ENCODE peak calls at places on chromosome 14, in eight cellular contexts. One of them, this sample, is unnamed.

GRCh38 chr14:105026033-105026785 is 5.3 kb upstream of the CDCA4 start:
- DNase-seq in hepatocyte: no peak
- DNase-seq in foreskin keratinocyte: peak
- DNase-seq in lower lobe of right lung: no peak
- DNase-seq in A549: no peak
- DNase-seq in neuronal stem cell: no peak
- DNase-seq in stomach: no peak
- DNase-seq in ovary: no peak
- DNase-seq in this sample: peak

GRCh38 chr14:49930720-49931119 is 37.8 kb downstream of the ARF6 start:
- DNase-seq in A549: no peak
- DNase-seq in neuronal stem cell: no peak
- DNase-seq in ovary: no peak
- DNase-seq in hepatocyte: no peak
- DNase-seq in lower lobe of right lung: no peak
- DNase-seq in foreskin keratinocyte: no peak
- DNase-seq in stomach: no peak
- DNase-seq in this sample: no peak

GRCh38 chr14:97994020-97994531 is 1196.9 kb downstream of the VRK1 start:
- DNase-seq in neuronal stem cell: no peak
- DNase-seq in foreskin keratinocyte: no peak
- DNase-seq in ovary: no peak
- DNase-seq in stomach: no peak
- DNase-seq in A549: no peak
- DNase-seq in lower lobe of right lung: no peak
- DNase-seq in hepatocyte: no peak
- DNase-seq in this sample: no peak

GRCh38 chr14:80059041-80059440 is 152.3 kb downstream of the DIO2 start:
- DNase-seq in neuronal stem cell: no peak
- DNase-seq in stomach: no peak
- DNase-seq in lower lobe of right lung: no peak
- DNase-seq in hepatocyte: no peak
- DNase-seq in foreskin keratinocyte: no peak
- DNase-seq in A549: no peak
- DNase-seq in ovary: no peak
- DNase-seq in this sample: no peak

GRCh38 chr14:85566603-85567002 is 36.7 kb downstream of the FLRT2 start:
- DNase-seq in lower lobe of right lung: no peak
- DNase-seq in neuronal stem cell: no peak
- DNase-seq in foreskin keratinocyte: peak
- DNase-seq in hepatocyte: no peak
- DNase-seq in ovary: no peak
- DNase-seq in stomach: no peak
- DNase-seq in A549: no peak
- DNase-seq in this sample: peak

GRCh38 chr14:60087664-60088063 is 4.1 kb upstream of the PCNX4 start:
- DNase-seq in ovary: no peak
- DNase-seq in A549: no peak
- DNase-seq in lower lobe of right lung: no peak
- DNase-seq in foreskin keratinocyte: no peak
- DNase-seq in stomach: no peak
- DNase-seq in hepatocyte: no peak
- DNase-seq in neuronal stem cell: no peak
- DNase-seq in this sample: no peak

GRCh38 chr14:59085207-59085739 is 103.2 kb upstream of the DAAM1 start:
- DNase-seq in hepatocyte: no peak
- DNase-seq in neuronal stem cell: no peak
- DNase-seq in ovary: no peak
- DNase-seq in lower lobe of right lung: no peak
- DNase-seq in stomach: no peak
- DNase-seq in foreskin keratinocyte: no peak
- DNase-seq in A549: no peak
- DNase-seq in this sample: no peak

GRCh38 chr14:21072102-21072501 is 2.0 kb downstream of the ARHGEF40 start:
- DNase-seq in stomach: no peak
- DNase-seq in foreskin keratinocyte: no peak
- DNase-seq in hepatocyte: peak
- DNase-seq in ovary: peak
- DNase-seq in A549: peak
- DNase-seq in lower lobe of right lung: no peak
- DNase-seq in neuronal stem cell: no peak
- DNase-seq in this sample: no peak

GRCh38 chr14:29928342-29928640 is 644 bp upstream of the PRKD1 start:
- DNase-seq in ovary: no peak
- DNase-seq in lower lobe of right lung: no peak
- DNase-seq in neuronal stem cell: no peak
- DNase-seq in hepatocyte: no peak
- DNase-seq in stomach: no peak
- DNase-seq in foreskin keratinocyte: no peak
- DNase-seq in A549: no peak
- DNase-seq in this sample: no peak
- H3K27ac ChIP-seq in ovary: peak
- H3K27ac ChIP-seq in lower lobe of right lung: peak
- H3K27ac ChIP-seq in neuronal stem cell: no peak
- H3K27ac ChIP-seq in hepatocyte: no peak
- H3K27ac ChIP-seq in stomach: peak
- H3K27ac ChIP-seq in foreskin keratinocyte: no peak
- H3K27ac ChIP-seq in A549: no peak
- H3K27ac ChIP-seq in this sample: no peak

DNA sequence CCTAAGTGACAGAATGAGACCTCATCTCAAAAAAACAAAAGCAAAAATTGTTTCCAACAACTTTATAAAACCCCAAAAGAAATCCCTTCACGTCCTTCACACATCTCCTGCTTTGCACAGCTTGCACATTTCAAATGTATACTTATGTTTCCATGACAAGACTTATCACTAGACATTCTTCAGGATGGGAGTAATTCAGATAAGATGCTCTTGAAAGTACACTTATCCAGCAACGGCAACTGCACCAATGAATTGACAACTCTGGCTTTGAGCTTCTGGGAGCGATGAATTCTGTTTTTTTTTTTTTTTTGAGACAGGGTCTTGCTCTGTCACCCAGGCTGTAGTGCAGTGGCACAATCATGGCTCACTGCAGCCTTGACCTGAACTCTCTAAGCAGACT is 30.8 kb upstream of the AKAP5 start:
- DNase-seq in A549: no peak
- DNase-seq in neuronal stem cell: no peak
- DNase-seq in stomach: no peak
- DNase-seq in hepatocyte: peak
- DNase-seq in lower lobe of right lung: no peak
- DNase-seq in foreskin keratinocyte: no peak
- DNase-seq in ovary: no peak
- DNase-seq in this sample: no peak
- H3K27ac ChIP-seq in A549: no peak
- H3K27ac ChIP-seq in neuronal stem cell: no peak
- H3K27ac ChIP-seq in stomach: no peak
- H3K27ac ChIP-seq in hepatocyte: peak
- H3K27ac ChIP-seq in lower lobe of right lung: no peak
- H3K27ac ChIP-seq in foreskin keratinocyte: no peak
- H3K27ac ChIP-seq in ovary: no peak
- H3K27ac ChIP-seq in this sample: no peak

GRCh38 chr14:22569749-22570131 is 19.3 kb downstream of the DAD1 start:
- DNase-seq in foreskin keratinocyte: no peak
- DNase-seq in A549: no peak
- DNase-seq in ovary: no peak
- DNase-seq in stomach: no peak
- DNase-seq in lower lobe of right lung: no peak
- DNase-seq in neuronal stem cell: no peak
- DNase-seq in hepatocyte: no peak
- DNase-seq in this sample: no peak

GRCh38 chr14:22570132-22570949 is 18.7 kb downstream of the DAD1 start:
- DNase-seq in hepatocyte: peak
- DNase-seq in A549: peak
- DNase-seq in lower lobe of right lung: no peak
- DNase-seq in stomach: peak
- DNase-seq in neuronal stem cell: peak
- DNase-seq in foreskin keratinocyte: peak
- DNase-seq in ovary: peak
- DNase-seq in this sample: peak

GRCh38 chr14:22567437-22567836 is 21.6 kb downstream of the DAD1 start:
- DNase-seq in ovary: no peak
- DNase-seq in foreskin keratinocyte: no peak
- DNase-seq in lower lobe of right lung: no peak
- DNase-seq in A549: no peak
- DNase-seq in stomach: no peak
- DNase-seq in hepatocyte: no peak
- DNase-seq in neuronal stem cell: no peak
- DNase-seq in this sample: no peak

GRCh38 chr14:22566845-22567244 is 22.2 kb downstream of the DAD1 start:
- DNase-seq in A549: no peak
- DNase-seq in ovary: no peak
- DNase-seq in hepatocyte: no peak
- DNase-seq in neuronal stem cell: no peak
- DNase-seq in foreskin keratinocyte: no peak
- DNase-seq in lower lobe of right lung: no peak
- DNase-seq in stomach: no peak
- DNase-seq in this sample: no peak

DNA sequence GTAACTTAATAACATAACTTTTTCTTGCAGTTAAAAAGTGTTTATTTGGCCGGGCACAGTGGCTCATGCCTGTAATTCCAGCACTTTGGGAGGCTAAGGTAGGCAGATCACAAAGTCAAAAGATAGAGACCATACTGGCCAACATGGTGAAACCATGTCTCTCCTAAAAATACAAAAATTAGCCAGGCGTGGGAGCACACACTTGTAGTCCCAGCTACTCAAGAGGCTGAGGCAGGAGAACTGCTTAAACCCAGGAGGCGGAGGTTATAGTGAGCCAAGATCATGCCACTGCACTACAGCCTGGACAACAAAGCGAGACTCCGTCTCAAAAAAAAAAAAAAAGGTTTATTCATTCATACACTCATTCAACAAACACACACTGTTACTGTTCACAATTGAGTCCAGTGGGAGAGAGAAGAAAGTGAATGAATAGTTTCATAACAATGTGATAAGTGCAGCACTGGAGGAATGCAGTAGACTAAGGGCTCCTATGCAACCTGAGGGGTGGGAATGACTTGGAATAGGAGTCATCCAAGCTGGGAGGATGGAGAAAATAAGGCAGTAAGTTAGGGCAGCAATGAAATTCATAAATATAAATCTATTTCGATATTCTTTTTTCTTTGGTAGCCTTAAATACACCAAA is 19.8 kb downstream of the DAD1 start:
- DNase-seq in foreskin keratinocyte: no peak
- DNase-seq in neuronal stem cell: no peak
- DNase-seq in A549: no peak
- DNase-seq in stomach: no peak
- DNase-seq in lower lobe of right lung: no peak
- DNase-seq in ovary: no peak
- DNase-seq in hepatocyte: no peak
- DNase-seq in this sample: no peak
- H3K27ac ChIP-seq in foreskin keratinocyte: no peak
- H3K27ac ChIP-seq in neuronal stem cell: no peak
- H3K27ac ChIP-seq in A549: no peak
- H3K27ac ChIP-seq in stomach: peak
- H3K27ac ChIP-seq in lower lobe of right lung: no peak
- H3K27ac ChIP-seq in ovary: no peak
- H3K27ac ChIP-seq in hepatocyte: no peak
- H3K27ac ChIP-seq in this sample: no peak

GRCh38 chr14:33848706-33849454 is 102.0 kb downstream of the EGLN3 start:
- DNase-seq in lower lobe of right lung: no peak
- DNase-seq in foreskin keratinocyte: no peak
- DNase-seq in ovary: peak
- DNase-seq in hepatocyte: peak
- DNase-seq in A549: peak
- DNase-seq in neuronal stem cell: peak
- DNase-seq in stomach: peak
- DNase-seq in this sample: peak
- H3K27ac ChIP-seq in lower lobe of right lung: no peak
- H3K27ac ChIP-seq in foreskin keratinocyte: no peak
- H3K27ac ChIP-seq in ovary: no peak
- H3K27ac ChIP-seq in hepatocyte: no peak
- H3K27ac ChIP-seq in A549: no peak
- H3K27ac ChIP-seq in neuronal stem cell: no peak
- H3K27ac ChIP-seq in stomach: no peak
- H3K27ac ChIP-seq in this sample: no peak

DNA sequence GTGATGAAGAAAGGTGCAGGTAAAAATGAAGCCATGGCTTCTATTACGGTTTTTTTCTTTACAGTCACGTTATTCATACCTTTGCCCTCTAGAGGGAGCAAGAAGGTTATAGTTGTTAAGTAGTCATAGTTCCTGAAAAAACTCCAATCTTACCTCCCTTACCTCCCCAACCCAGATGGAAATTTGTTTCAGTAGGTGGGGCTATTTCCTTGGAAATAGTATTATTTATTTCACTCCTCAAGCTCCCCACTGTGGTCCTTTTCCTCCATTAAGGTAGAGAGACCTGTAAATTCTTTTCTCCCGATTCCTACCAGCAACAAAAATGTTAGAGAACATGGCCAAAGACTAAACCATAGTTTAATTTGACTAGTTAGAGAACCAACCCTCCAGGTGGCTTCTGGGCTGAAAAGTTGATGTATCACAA is 43.4 kb downstream of the TMX1 start:
- DNase-seq in A549: peak
- DNase-seq in ovary: no peak
- DNase-seq in foreskin keratinocyte: peak
- DNase-seq in neuronal stem cell: peak
- DNase-seq in hepatocyte: peak
- DNase-seq in lower lobe of right lung: no peak
- DNase-seq in stomach: no peak
- DNase-seq in this sample: peak
- H3K27ac ChIP-seq in A549: no peak
- H3K27ac ChIP-seq in ovary: no peak
- H3K27ac ChIP-seq in foreskin keratinocyte: peak
- H3K27ac ChIP-seq in neuronal stem cell: no peak
- H3K27ac ChIP-seq in hepatocyte: no peak
- H3K27ac ChIP-seq in lower lobe of right lung: no peak
- H3K27ac ChIP-seq in stomach: no peak
- H3K27ac ChIP-seq in this sample: no peak

This sample was measured in RWPE1.